ENCODE peak calls at places on chromosomes 16 and 17, in four cellular contexts. M is neuronal stem cell, L is H9, J is mesendoderm. Z is an unnamed sample.

GRCh38 chr16:28549301-28549899 is 4.3 kb upstream of the SGF29 start:
- DNase-seq in L (no peak), M (no peak), J (no peak), Z (no peak)

GRCh38 chr17:5488752-5489151 is 2.4 kb downstream of the MIS12 start:
- DNase-seq in J (no peak), L (no peak), M (no peak), Z (no peak)

GRCh38 chr17:27230996-27231395 is 62.9 kb upstream of the WSB1 start:
- DNase-seq in J (no peak), M (no peak), L (no peak), Z (no peak)

GRCh38 chr17:58809564-58809936 is 53.9 kb downstream of the PPM1E start:
- DNase-seq in J (no peak), M (no peak), L (no peak), Z (no peak)

GRCh38 chr17:40602445-40603443 is 37.5 kb upstream of the CCR7 start:
- DNase-seq in L (no peak), J (no peak), M (no peak), Z (no peak)

GRCh38 chr17:28985950-28986713 is 19.7 kb downstream of the SEZ6 start:
- DNase-seq in L (peak; percentile 88), J (peak; percentile 43), M (peak; percentile 72), Z (no peak)

GRCh38 chr17:40550608-40551007 is 14.7 kb downstream of the CCR7 start:
- DNase-seq in M (no peak), L (no peak), J (no peak), Z (no peak)

GRCh38 chr17:78538033-78538776 is 39.0 kb downstream of the DNAH17 start:
- DNase-seq in J (peak; percentile 32), L (no peak), M (no peak), Z (no peak)

GRCh38 chr16:70717817-70718216 is 32.0 kb upstream of the MTSS2 start:
- DNase-seq in M (no peak), L (no peak), J (no peak), Z (no peak)

GRCh38 chr17:38417210-38417951 is 10.9 kb upstream of the ARHGAP23 start:
- DNase-seq in M (no peak), J (peak; percentile 57), L (peak; percentile 42), Z (no peak)

GRCh38 chr17:12180644-12181261 is 160.1 kb downstream of the MAP2K4 start:
- DNase-seq in J (peak; percentile 51), M (peak; percentile 52), L (no peak), Z (peak; percentile 13)

GRCh38 chr17:40323731-40324650 is 15.0 kb downstream of the RARA start:
- DNase-seq in L (no peak), J (no peak), M (no peak), Z (no peak)

GRCh38 chr16:88973007-88973410 is 4.0 kb downstream of the CBFA2T3 start:
- DNase-seq in J (peak; percentile 27), L (peak; percentile 64), M (no peak), Z (no peak)

GRCh38 chr16:55250641-55251550 is 73.1 kb upstream of the IRX6 start:
- DNase-seq in J (no peak), L (no peak), M (no peak), Z (no peak)

GRCh38 chr17:2195729-2196128 is 107.9 kb downstream of the SMG6 start:
- DNase-seq in L (no peak), J (no peak), M (no peak), Z (peak; percentile 84)

GRCh38 chr16:47026947-47027346 is 53.5 kb upstream of the DNAJA2 start:
- DNase-seq in M (no peak), J (no peak), L (no peak), Z (no peak)

GRCh38 chr17:45006927-45007461 is 38.9 kb upstream of the C1QL1 start:
- DNase-seq in M (no peak), J (peak; percentile 33), L (no peak), Z (no peak)

GRCh38 chr16:77986021-77986420 is 36.3 kb upstream of the CLEC3A start:
- DNase-seq in L (no peak), M (no peak), J (no peak), Z (no peak)

GRCh38 chr16:85068746-85069145 is 41.2 kb downstream of the KIAA0513 start:
- DNase-seq in J (no peak), L (no peak), M (no peak), Z (no peak)

GRCh38 chr17:29469251-29469650 is 79.1 kb downstream of the TAOK1 start:
- DNase-seq in M (no peak), L (no peak), J (no peak), Z (peak; percentile 32)

GRCh38 chr16:82031116-82032084 is 3.7 kb upstream of the HSD17B2 start:
- DNase-seq in J (peak; percentile 64), M (peak; percentile 33), L (no peak), Z (peak; percentile 64)

GRCh38 chr17:33526753-33527152 is 233.7 kb upstream of the ASIC2 start:
- DNase-seq in J (no peak), L (no peak), M (no peak), Z (no peak)
- H3K4ac ChIP-seq in J (no peak overlapping the region), L (no peak overlapping the region), M (no peak overlapping the region), Z (no peak overlapping the region)

GRCh38 chr16:86664518-86665318 is 86.4 kb downstream of the FOXL1 start:
- DNase-seq in J (peak; percentile 68), L (no peak), M (no peak), Z (no peak)
- H3K4ac ChIP-seq in J (peak overlapping the region; percentile 82), L (no peak overlapping the region), M (no peak overlapping the region), Z (peak overlapping the region; percentile 18)

GRCh38 chr16:75011634-75012307 is 12.9 kb downstream of the ZNRF1 start:
- DNase-seq in J (no peak), L (no peak), M (no peak), Z (peak; percentile 49)
- H3K4ac ChIP-seq in J (no peak overlapping the region), L (no peak overlapping the region), M (no peak overlapping the region), Z (peak overlapping the region; percentile 12)

GRCh38 chr17:3917391-3917931 is 1.2 kb upstream of the P2RX1 start:
- DNase-seq in L (no peak), J (no peak), M (no peak), Z (no peak)

GRCh38 chr17:3918372-3919122 is 2.3 kb upstream of the P2RX1 start:
- DNase-seq in M (no peak), J (no peak), L (no peak), Z (no peak)

GRCh38 chr17:3915642-3916012 is 638 bp downstream of the P2RX1 start:
- DNase-seq in J (no peak), L (no peak), M (no peak), Z (no peak)

GRCh38 chr17:3916013-3916696 is at the start of gene P2RX1:
- DNase-seq in M (no peak), J (no peak), L (no peak), Z (no peak)

DNA sequence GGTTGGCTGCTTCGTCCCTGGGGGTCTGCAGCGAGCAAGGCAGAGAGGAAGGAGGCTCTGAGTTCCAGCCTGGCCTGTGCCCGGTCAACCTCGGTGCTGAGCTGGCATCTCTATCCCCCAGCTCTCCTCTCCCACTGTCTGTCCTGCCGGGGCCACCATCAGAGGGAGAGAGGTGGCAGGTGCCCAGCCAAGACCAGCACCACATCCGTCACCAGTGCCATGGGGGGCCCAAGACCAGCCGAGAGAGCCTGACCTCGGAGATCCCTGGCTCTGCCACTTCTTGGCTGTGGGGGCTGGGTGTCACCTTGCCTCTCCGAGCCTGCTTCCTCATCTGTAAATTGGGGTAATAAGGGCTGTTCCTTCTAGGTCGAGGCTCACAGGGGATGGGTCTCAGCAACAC is 560 bp upstream of the P2RX1 start:
- DNase-seq in M (no peak), J (no peak), L (no peak), Z (no peak)
- H3K4ac ChIP-seq in M (no peak overlapping the region), J (no peak overlapping the region), L (no peak overlapping the region), Z (no peak overlapping the region)

GRCh38 chr17:36847293-36847645 is 90.0 kb upstream of the LHX1 start:
- DNase-seq in M (no peak), L (no peak), J (peak; percentile 97), Z (no peak)

GRCh38 chr17:36848008-36848902 is 89.0 kb upstream of the LHX1 start:
- DNase-seq in L (no peak), M (no peak), J (peak; percentile 81), Z (no peak)

GRCh38 chr17:36850794-36851193 is 86.5 kb upstream of the LHX1 start:
- DNase-seq in J (peak; percentile 82), M (no peak), L (no peak), Z (no peak)

GRCh38 chr17:36851230-36851629 is 86.0 kb upstream of the LHX1 start:
- DNase-seq in L (no peak), J (no peak), M (no peak), Z (no peak)

GRCh38 chr17:36849871-36850348 is 87.4 kb upstream of the LHX1 start:
- DNase-seq in J (peak; percentile 97), M (no peak), L (no peak), Z (no peak)
- H3K4ac ChIP-seq in J (peak overlapping the region; percentile 60), M (no peak overlapping the region), L (no peak overlapping the region), Z (no peak overlapping the region)

GRCh38 chr16:29947897-29948296 is 14.0 kb upstream of the TMEM219 start:
- DNase-seq in J (no peak), M (no peak), L (no peak), Z (no peak)
- H3K4ac ChIP-seq in J (no peak overlapping the region), M (no peak overlapping the region), L (no peak overlapping the region), Z (no peak overlapping the region)

DNA sequence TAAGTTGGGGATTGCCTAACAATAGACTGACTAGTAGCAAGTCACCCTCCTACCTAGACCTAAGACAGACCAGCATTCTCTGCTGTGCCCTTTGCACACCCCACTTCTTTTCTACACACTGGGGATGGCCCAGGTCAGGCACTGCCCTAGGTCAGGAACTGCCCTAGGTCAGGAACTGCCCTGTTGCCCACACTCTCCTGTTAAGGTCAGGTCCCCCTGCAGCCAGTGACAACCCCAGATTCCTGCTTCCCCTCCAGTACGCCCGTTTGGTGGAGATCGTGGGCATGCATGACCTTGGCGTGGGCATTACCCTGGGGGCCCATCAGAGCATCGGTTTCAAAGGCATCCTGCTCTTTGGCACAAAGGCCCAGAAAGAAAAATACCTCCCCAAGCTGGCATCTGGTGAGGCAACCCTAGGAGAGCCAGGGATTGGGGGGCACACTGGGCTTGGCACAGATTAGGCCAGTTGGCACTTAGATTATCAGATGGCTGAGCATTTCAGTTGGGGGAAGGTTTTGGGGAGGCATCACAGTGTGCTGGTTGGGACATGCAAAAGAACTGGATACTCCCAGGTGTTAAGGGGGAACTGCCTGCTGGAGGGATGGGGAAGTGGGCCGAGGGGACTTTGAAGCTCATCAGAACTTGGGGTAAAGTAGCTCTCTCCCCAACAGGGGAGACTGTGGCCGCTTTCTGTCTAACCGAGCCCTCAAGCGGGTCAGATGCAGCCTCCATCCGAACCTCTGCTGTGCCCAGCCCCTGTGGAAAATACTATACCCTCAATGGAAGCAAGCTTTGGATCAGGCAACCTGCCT is 1.7 kb downstream of the ACADVL start:
- DNase-seq in J (no peak), L (peak; percentile 26), M (no peak), Z (no peak)
- H3K4ac ChIP-seq in J (no peak overlapping the region), L (no peak overlapping the region), M (no peak overlapping the region), Z (peak overlapping the region; percentile 65)

GRCh38 chr16:57391708-57392107 is 12.9 kb upstream of the CCL17 start:
- DNase-seq in J (no peak), L (no peak), M (no peak), Z (no peak)
- H3K4ac ChIP-seq in J (no peak overlapping the region), L (no peak overlapping the region), M (no peak overlapping the region), Z (no peak overlapping the region)

DNA sequence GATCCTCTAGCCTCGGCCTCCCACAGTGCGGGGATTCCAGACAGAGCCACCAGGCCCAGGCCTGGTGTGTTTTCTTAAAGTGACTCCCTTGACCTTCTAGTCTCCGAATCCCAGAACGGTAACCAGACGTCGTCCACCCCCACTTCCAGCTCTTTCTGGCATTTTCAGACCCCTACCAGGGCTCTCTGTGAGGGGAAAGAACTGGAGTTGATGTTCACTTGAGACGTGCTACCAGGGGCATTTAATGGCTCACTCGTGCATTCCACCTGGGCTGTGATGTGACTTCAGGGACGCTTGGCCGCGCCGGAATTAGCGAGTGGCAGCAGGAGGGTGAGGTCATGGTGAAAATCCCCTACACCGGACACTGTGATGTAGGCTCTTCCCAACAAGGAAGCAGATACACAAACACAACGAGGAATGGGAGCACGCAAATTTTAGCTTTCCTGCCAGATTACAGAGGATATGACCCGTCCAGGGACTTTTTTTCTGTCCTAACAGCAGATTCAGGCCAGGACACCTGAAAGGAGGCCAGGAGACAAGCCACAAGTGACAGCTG is 1.1 kb upstream of the GNA13 start:
- DNase-seq in M (no peak), J (peak; percentile 20), L (no peak), Z (peak; percentile 88)
- H3K4ac ChIP-seq in M (no peak overlapping the region), J (no peak overlapping the region), L (peak overlapping the region; percentile 31), Z (peak overlapping the region; percentile 20)